ENCODE peak calls at places on chromosomes 3 and 15, in nine cellular contexts. M, A, I, T, P, K, W, E and X are unnamed samples.

GRCh38 chr3:186492594-186492993 is 51.6 kb downstream of the CRYGS start:
- DNase-seq in M (no peak), A (no peak), I (peak; percentile 32), T (no peak), P (no peak), K (no peak), W (peak; percentile 19), E (no peak), X (no peak)

GRCh38 chr3:178964551-178964950 is 107.1 kb downstream of the ZMAT3 start:
- DNase-seq in M (no peak), A (no peak), I (no peak), T (no peak), P (no peak), K (no peak), W (peak; percentile 51), E (no peak), X (no peak)

GRCh38 chr3:172836390-172836997 is 86.0 kb downstream of the ECT2 start:
- DNase-seq in M (peak; percentile 78), A (peak; percentile 36), I (peak; percentile 66), T (peak; percentile 43), P (peak; percentile 76), K (peak; percentile 50), W (peak; percentile 78), E (peak; percentile 68), X (no peak)

GRCh38 chr3:117793684-117794304 is 1084.2 kb downstream of the TUSC7 start:
- DNase-seq in M (peak; percentile 25), A (no peak), I (no peak), T (no peak), P (no peak), K (no peak), W (no peak), E (peak; percentile 47), X (no peak)

GRCh38 chr3:43317461-43318316 is 31.3 kb downstream of the SNRK start:
- DNase-seq in M (no peak), A (no peak), I (peak; percentile 3), T (peak; percentile 50), P (no peak), K (no peak), W (no peak), E (peak; percentile 66), X (no peak)

GRCh38 chr3:107068980-107069379 is 308.3 kb upstream of the CCDC54 start:
- DNase-seq in M (peak; percentile 93), A (no peak), I (peak; percentile 73), T (peak; percentile 90), P (peak; percentile 83), K (no peak), W (no peak), E (peak; percentile 25), X (no peak)

GRCh38 chr3:189674249-189674913 is 43.2 kb downstream of the TP63 start:
- DNase-seq in M (no peak), A (no peak), I (no peak), T (no peak), P (no peak), K (no peak), W (no peak), E (no peak), X (no peak)

GRCh38 chr3:159649951-159650350 is 338.7 kb upstream of the IL12A start:
- DNase-seq in M (no peak), A (no peak), I (no peak), T (no peak), P (no peak), K (no peak), W (no peak), E (no peak), X (no peak)

GRCh38 chr3:53815651-53816050 is 30.6 kb downstream of the CHDH start:
- DNase-seq in M (no peak), A (no peak), I (no peak), T (no peak), P (no peak), K (no peak), W (no peak), E (no peak), X (no peak)

GRCh38 chr15:31484986-31485385 is 158.4 kb downstream of the KLF13 start:
- DNase-seq in M (no peak), A (no peak), I (no peak), T (no peak), P (no peak), K (no peak), W (no peak), E (no peak), X (no peak)

GRCh38 chr15:69996842-69997478 is 100.8 kb downstream of the TLE3 start:
- DNase-seq in M (no peak), A (no peak), I (no peak), T (no peak), P (no peak), K (no peak), W (no peak), E (no peak), X (no peak)

GRCh38 chr3:38554127-38554827 is 58.1 kb downstream of the EXOG start:
- DNase-seq in M (no peak), A (no peak), I (no peak), T (no peak), P (no peak), K (no peak), W (peak; percentile 7), E (no peak), X (peak; percentile 37)

GRCh38 chr3:186971578-186971977 is 41.3 kb downstream of the ST6GAL1 start:
- DNase-seq in M (no peak), A (no peak), I (no peak), T (no peak), P (no peak), K (no peak), W (no peak), E (no peak), X (no peak)

GRCh38 chr15:64149424-64150235 is 1.9 kb upstream of the SNX22 start:
- DNase-seq in M (no peak), A (peak; percentile 35), I (no peak), T (no peak), P (peak; percentile 35), K (peak; percentile 60), W (peak; percentile 79), E (no peak), X (no peak)

GRCh38 chr15:67807141-67807540 is 18.2 kb upstream of the SKOR1 start:
- DNase-seq in M (no peak), A (no peak), I (no peak), T (no peak), P (no peak), K (no peak), W (peak; percentile 28), E (no peak), X (no peak)
- TF ChIP-seq CTCF in M (no peak), A (no peak), I (no peak), T (no peak), P (no peak), K (no peak), W (no peak), E (no peak), X (no peak)

DNA sequence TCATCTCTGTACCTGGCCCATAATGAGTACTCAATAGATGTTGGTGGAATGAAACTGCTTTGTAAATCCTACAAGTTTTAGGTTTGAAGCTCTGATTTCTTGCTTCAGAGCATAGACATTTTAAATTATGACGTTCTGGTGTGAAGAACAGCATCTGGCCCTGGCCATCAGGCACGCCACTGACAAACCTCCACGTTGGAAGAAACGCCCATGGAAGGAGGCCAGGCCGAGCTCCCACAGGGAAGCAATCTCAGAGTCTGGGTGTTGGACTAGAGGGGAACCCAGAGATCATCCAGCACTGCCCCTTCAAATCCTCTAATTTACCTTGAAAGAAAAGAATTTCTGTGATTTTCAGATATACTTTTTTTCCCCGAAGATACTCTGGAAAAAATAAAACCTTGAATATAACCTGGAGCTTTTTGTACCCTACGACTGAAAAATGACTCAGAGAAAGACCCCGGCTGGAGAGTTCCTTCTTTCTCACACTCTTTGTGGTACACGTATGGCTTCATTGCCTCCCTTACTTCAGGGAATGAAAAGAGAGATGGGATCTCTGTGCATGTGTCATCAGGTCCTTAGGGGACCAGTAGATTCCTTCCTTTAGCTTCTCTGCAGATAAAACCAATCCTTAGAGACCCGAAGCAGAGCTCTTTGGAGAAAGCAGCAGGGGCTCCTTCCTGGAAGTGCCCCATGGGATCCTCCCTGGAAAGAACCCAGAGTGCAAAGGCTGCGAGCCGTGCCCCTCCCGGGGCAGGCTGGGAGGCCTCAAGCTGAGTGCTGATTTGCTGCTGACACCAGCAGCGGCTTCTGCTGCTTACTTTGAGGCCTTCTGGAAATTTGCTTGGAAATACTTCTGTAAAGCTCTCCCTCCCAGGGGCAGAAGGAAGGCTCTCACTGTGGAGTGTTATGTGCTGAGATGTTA is 328.4 kb upstream of the RGMA start:
- DNase-seq in M (no peak), A (no peak), I (no peak), T (no peak), P (no peak), K (no peak), W (peak; percentile 52), E (no peak), X (no peak)
- TF ChIP-seq CTCF in M (no peak), A (no peak), I (no peak), T (no peak), P (no peak), K (no peak), W (no peak), E (no peak), X (no peak)

GRCh38 chr3:158539414-158540014 is 31.5 kb upstream of the MLF1 start:
- DNase-seq in M (peak; percentile 79), A (peak; percentile 49), I (peak; percentile 45), T (peak; percentile 52), P (peak; percentile 61), K (peak; percentile 47), W (peak; percentile 58), E (peak; percentile 73), X (no peak)
- TF ChIP-seq CTCF in M (peak; percentile 57), A (peak; percentile 58), I (peak; percentile 51), T (peak; percentile 62), P (peak; percentile 51), K (peak; percentile 84), W (peak; percentile 78), E (peak; percentile 55), X (peak; percentile 77)

GRCh38 chr3:136545664-136546266 is 206.4 kb downstream of the STAG1 start:
- DNase-seq in M (peak; percentile 48), A (no peak), I (no peak), T (peak; percentile 16), P (peak; percentile 20), K (no peak), W (no peak), E (peak; percentile 61), X (no peak)

GRCh38 chr3:136543385-136543784 is 208.8 kb downstream of the STAG1 start:
- DNase-seq in M (peak; percentile 21), A (no peak), I (no peak), T (peak; percentile 18), P (peak; percentile 67), K (no peak), W (no peak), E (peak; percentile 28), X (no peak)

GRCh38 chr3:136544532-136544931 is 207.6 kb downstream of the STAG1 start:
- DNase-seq in M (peak; percentile 5), A (no peak), I (no peak), T (peak; percentile 52), P (peak; percentile 48), K (no peak), W (no peak), E (no peak), X (no peak)

GRCh38 chr3:136547293-136547692 is 204.9 kb downstream of the STAG1 start:
- DNase-seq in M (no peak), A (no peak), I (no peak), T (peak; percentile 51), P (no peak), K (no peak), W (no peak), E (peak; percentile 29), X (no peak)

DNA sequence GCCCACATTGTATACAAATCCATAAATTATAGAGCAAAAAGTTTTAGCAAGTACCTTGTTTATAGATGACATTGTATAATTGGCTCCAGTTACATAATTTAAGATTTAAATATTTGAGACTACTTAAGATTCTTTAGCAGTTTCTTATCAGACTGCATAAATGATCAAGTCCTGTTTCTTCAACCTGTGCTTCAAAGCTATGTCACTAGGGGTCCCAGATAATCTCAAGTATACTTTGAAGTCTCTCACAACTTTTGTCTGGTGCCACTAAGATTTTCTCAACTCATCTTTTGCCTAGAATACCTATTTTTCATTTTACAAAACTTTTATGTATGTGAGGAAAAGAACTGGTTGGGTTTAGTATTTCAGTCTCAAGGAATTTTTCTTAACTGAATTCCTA is 205.5 kb downstream of the STAG1 start:
- DNase-seq in M (peak; percentile 14), A (no peak), I (no peak), T (peak; percentile 5), P (no peak), K (peak; percentile 19), W (no peak), E (peak; percentile 26), X (no peak)
- TF ChIP-seq CTCF in M (peak; percentile 19), A (peak; percentile 33), I (peak; percentile 14), T (no peak), P (no peak), K (peak; percentile 61), W (peak; percentile 66), E (no peak), X (no peak)